ENCODE peak calls at places on chromosomes 13 and 19, in five cellular contexts. J is psoas muscle, A is left cardiac atrium, V is right cardiac atrium, C is Right ventricle myocardium superior. T is an unnamed sample.

GRCh38 chr13:112058941-112059340 is 8.0 kb upstream of the SOX1 start:
- ATAC-seq in J (no peak), V (no peak), A (no peak), C (no peak), T (no peak)

GRCh38 chr13:62119739-62120700 is 704.4 kb upstream of the PCDH20 start:
- ATAC-seq in A (no peak), V (no peak), C (no peak), J (no peak), T (no peak)

GRCh38 chr13:32284927-32285632 is 30.1 kb downstream of the ZAR1L start:
- ATAC-seq in J (no peak), A (peak), V (peak), C (peak), T (no peak)

GRCh38 chr13:94641432-94641941 is 39.8 kb downstream of the GPR180 start:
- ATAC-seq in A (peak), C (no peak), V (peak), J (no peak), T (peak)

GRCh38 chr19:46211201-46211881 is 18.2 kb upstream of the IGFL1 start:
- ATAC-seq in C (peak), J (peak), A (peak), V (peak), T (peak)

GRCh38 chr19:11555246-11555645 is 3.8 kb downstream of the ELOF1 start:
- ATAC-seq in A (no peak), V (no peak), C (no peak), J (no peak), T (no peak)

GRCh38 chr19:294819-295686 is 3.9 kb upstream of the PLPP2 start:
- ATAC-seq in J (peak), C (peak), V (peak), A (peak), T (peak)

GRCh38 chr13:113785051-113786010 is 26.3 kb downstream of the TMEM255B start:
- ATAC-seq in J (no peak), V (no peak), C (no peak), A (no peak), T (no peak)

GRCh38 chr19:18264428-18264827 is 9.8 kb downstream of the IQCN start:
- ATAC-seq in A (no peak), V (no peak), J (peak), C (peak), T (peak)

GRCh38 chr13:29227560-29227959 is 367.9 kb downstream of the SLC7A1 start:
- ATAC-seq in A (peak), J (no peak), V (no peak), C (peak), T (no peak)

GRCh38 chr13:82698383-82698782 is 1183.9 kb downstream of the SLITRK1 start:
- ATAC-seq in J (no peak), C (no peak), V (no peak), A (no peak), T (no peak)

GRCh38 chr13:91045351-91046034 is 302.0 kb upstream of the MIR17HG start:
- ATAC-seq in V (no peak), A (no peak), C (no peak), J (no peak), T (no peak)

GRCh38 chr13:71290963-71291937 is 575.8 kb downstream of the DACH1 start:
- ATAC-seq in C (no peak), A (peak), J (peak), V (peak), T (no peak)

GRCh38 chr19:41409288-41409687 is 11.7 kb downstream of the BCKDHA start:
- ATAC-seq in C (peak), V (peak), J (peak), A (peak), T (no peak)

GRCh38 chr19:4830768-4831265 is 695 bp downstream of the TICAM1 start:
- ATAC-seq in A (peak), J (no peak), V (peak), C (no peak), T (peak)

GRCh38 chr13:72820156-72820897 is 38.4 kb downstream of the PIBF1 start:
- ATAC-seq in C (no peak), J (no peak), A (no peak), V (no peak), T (no peak)

GRCh38 chr19:12545267-12545666 is 6.0 kb downstream of the ZNF564 start:
- ATAC-seq in A (no peak), C (peak), V (no peak), J (peak), T (peak)

GRCh38 chr19:10603084-10603872 is 16.2 kb upstream of the AP1M2 start:
- ATAC-seq in J (peak), A (peak), C (peak), V (peak), T (peak)